ENCODE peak calls at places on chromosomes 1 and 21, in eight cellular contexts. F, U, I, R, A, E, D and L are unnamed samples.

GRCh38 chr1:109892476-109893368 is 17.9 kb upstream of the CSF1 start:
- DNase-seq in F (no peak), U (no peak), I (peak; percentile 47), R (no peak), A (no peak), E (no peak), D (no peak), L (no peak)

GRCh38 chr1:241639040-241639652 is 1.0 kb downstream of the CHML start:
- DNase-seq in F (no peak), U (no peak), I (no peak), R (no peak), A (no peak), E (no peak), D (no peak), L (no peak)

GRCh38 chr21:14766241-14766640 is 220.1 kb upstream of the SAMSN1 start:
- DNase-seq in F (no peak), U (no peak), I (no peak), R (no peak), A (no peak), E (no peak), D (no peak), L (no peak)

GRCh38 chr1:111895456-111895855 is 94.0 kb downstream of the KCND3 start:
- DNase-seq in F (no peak), U (no peak), I (no peak), R (no peak), A (no peak), E (no peak), D (no peak), L (no peak)

GRCh38 chr1:154609398-154610380 is 1.7 kb upstream of the ADAR start:
- DNase-seq in F (peak; percentile 10), U (no peak), I (no peak), R (no peak), A (no peak), E (peak; percentile 36), D (no peak), L (no peak)

GRCh38 chr1:36707221-36707620 is 224.5 kb upstream of the CSF3R start:
- DNase-seq in F (no peak), U (no peak), I (no peak), R (no peak), A (no peak), E (no peak), D (no peak), L (no peak)

GRCh38 chr1:46690931-46691411 is 19.3 kb downstream of the TEX38 start:
- DNase-seq in F (no peak), U (no peak), I (no peak), R (no peak), A (no peak), E (no peak), D (no peak), L (no peak)

GRCh38 chr1:171934664-171935063 is 93.4 kb downstream of the DNM3 start:
- DNase-seq in F (no peak), U (no peak), I (no peak), R (no peak), A (no peak), E (no peak), D (no peak), L (no peak)

GRCh38 chr1:216596298-216596947 is 126.8 kb downstream of the ESRRG start:
- DNase-seq in F (peak; percentile 14), U (no peak), I (no peak), R (no peak), A (no peak), E (no peak), D (no peak), L (no peak)

GRCh38 chr1:64686828-64687724 is 57.8 kb upstream of the RAVER2 start:
- DNase-seq in F (peak; percentile 38), U (peak; percentile 12), I (no peak), R (no peak), A (no peak), E (no peak), D (peak; percentile 24), L (peak; percentile 15)

GRCh38 chr21:26686278-26686677 is 113.2 kb upstream of the CYYR1 start:
- DNase-seq in F (no peak), U (no peak), I (no peak), R (no peak), A (no peak), E (no peak), D (no peak), L (peak; percentile 18)

GRCh38 chr1:31647106-31647505 is 2.4 kb upstream of the PEF1 start:
- DNase-seq in F (no peak), U (no peak), I (no peak), R (no peak), A (no peak), E (no peak), D (peak; percentile 71), L (no peak)

GRCh38 chr1:38872401-38873026 is 634 bp downstream of the MYCBP start:
- DNase-seq in F (peak; percentile 35), U (no peak), I (no peak), R (no peak), A (no peak), E (no peak), D (no peak), L (no peak)

GRCh38 chr1:41868241-41868953 is 50.3 kb downstream of the HIVEP3 start:
- DNase-seq in F (no peak), U (no peak), I (no peak), R (no peak), A (no peak), E (peak; percentile 47), D (no peak), L (no peak)

GRCh38 chr21:41363370-41364270 is 1.8 kb downstream of the MX2 start:
- DNase-seq in F (no peak), U (no peak), I (no peak), R (peak; percentile 82), A (no peak), E (no peak), D (no peak), L (no peak)

GRCh38 chr1:182281541-182281940 is 110.0 kb downstream of the GLUL start:
- DNase-seq in F (no peak), U (no peak), I (no peak), R (no peak), A (no peak), E (no peak), D (no peak), L (no peak)

GRCh38 chr1:84724128-84724860 is 34.0 kb upstream of the SSX2IP start:
- DNase-seq in F (peak; percentile 10), U (no peak), I (no peak), R (no peak), A (no peak), E (no peak), D (no peak), L (no peak)

GRCh38 chr1:157691285-157691920 is 9.2 kb downstream of the FCRL3 start:
- DNase-seq in F (peak; percentile 11), U (no peak), I (no peak), R (no peak), A (no peak), E (no peak), D (peak; percentile 10), L (peak; percentile 33)

GRCh38 chr21:36830041-36830440 is 131.1 kb downstream of the SIM2 start:
- DNase-seq in F (no peak), U (no peak), I (no peak), R (no peak), A (no peak), E (no peak), D (no peak), L (no peak)

GRCh38 chr1:113142791-113143190 is 69.8 kb downstream of the LRIG2 start:
- DNase-seq in F (no peak), U (no peak), I (no peak), R (no peak), A (no peak), E (no peak), D (no peak), L (no peak)

GRCh38 chr1:26169201-26169600 is 438 bp upstream of the C1orf232 start:
- DNase-seq in F (no peak), U (no peak), I (no peak), R (no peak), A (no peak), E (no peak), D (no peak), L (no peak)
- H3K4me3 ChIP-seq in F (no peak overlapping the region), U (peak overlapping the region; percentile 58), I (peak overlapping the region; percentile 66), R (peak overlapping the region; percentile 70), A (peak overlapping the region; percentile 76), E (peak overlapping the region; percentile 24), D (peak overlapping the region; percentile 94), L (peak overlapping the region; percentile 78)

DNA sequence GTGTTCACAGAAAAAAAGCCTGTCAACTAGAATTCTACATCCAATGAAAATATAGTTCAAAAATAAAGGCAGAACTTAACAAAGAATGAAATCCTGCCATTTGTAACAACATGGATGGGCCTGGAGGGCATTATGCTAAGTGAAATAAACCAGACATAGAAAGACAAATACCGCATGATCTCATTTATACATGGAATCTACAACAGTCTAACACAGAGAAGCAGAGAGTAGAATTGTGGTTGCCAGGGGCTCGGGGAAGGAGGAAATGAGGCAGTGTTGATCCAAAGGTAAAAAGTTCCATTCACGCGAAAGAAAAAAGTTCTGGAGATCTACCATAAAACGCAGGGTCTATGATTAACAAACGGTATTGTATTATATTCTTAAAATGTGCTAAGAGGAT is 282.6 kb downstream of the MRPL39 start:
- DNase-seq in F (no peak), U (no peak), I (no peak), R (no peak), A (no peak), E (no peak), D (no peak), L (no peak)
- TF ChIP-seq CTCF in F (no peak), U (no peak), I (no peak), R (no peak), A (no peak), E (no peak), D (no peak), L (no peak)

DNA sequence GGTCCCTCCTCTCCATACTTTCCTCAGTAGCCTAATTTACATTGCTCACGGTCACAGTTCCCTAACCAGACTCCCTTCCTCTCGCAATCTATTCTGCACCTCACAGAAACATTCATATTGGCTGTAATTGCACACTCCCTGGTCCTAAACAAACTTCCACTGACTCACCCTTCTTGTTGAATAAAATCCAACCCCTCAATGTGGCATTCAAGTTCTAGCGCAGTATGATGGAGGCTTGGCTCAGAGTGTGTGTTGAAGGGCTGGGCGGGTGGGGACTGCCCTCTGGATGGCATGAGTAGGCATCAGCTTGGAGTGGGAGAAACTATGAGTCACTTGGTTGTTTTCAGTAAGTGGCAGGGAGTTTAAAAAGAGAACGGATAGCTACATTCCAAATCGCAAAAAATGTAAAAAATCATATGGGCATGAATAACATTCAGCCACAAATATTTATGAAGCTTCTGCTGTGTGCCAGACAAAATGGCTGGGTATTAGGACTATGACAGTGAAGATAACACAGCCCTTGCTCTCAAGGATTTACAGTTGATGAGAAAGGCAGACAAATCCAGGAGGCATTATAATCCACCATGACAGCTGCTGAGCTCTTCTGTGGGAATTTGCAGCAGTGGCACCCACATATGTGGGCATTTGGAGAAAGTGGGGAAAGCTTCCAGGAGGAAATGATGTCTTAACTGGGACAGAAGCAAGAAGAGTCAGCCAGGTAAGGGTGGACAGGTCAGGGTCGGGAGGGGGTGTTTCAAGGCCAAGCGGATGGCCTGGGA is 42.2 kb upstream of the LYST start:
- DNase-seq in F (no peak), U (no peak), I (no peak), R (no peak), A (no peak), E (no peak), D (peak; percentile 82), L (no peak)
- H3K4me3 ChIP-seq in F (no peak overlapping the region), U (no peak overlapping the region), I (no peak overlapping the region), R (no peak overlapping the region), A (no peak overlapping the region), E (no peak overlapping the region), D (no peak overlapping the region), L (no peak overlapping the region)

DNA sequence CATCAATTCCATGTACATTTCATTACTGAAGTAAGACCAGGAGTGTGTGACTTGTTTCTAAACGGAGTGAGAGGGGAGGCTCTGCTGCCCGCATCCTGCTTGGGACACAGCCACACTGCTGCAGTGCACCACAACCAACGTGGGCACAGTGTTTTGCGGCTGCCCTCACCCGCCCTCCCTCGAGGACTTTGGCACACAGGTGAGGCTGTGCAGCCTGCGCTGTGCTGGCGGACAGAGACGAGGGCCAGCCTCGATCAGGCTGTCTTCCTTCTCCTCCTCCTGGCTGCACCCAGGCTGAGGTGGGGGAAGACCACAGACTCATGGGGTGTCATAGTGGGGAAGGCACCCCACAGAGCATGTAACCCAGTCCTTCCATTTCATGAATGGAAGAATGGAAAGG is 31.0 kb upstream of the H6PD start:
- DNase-seq in F (no peak), U (no peak), I (no peak), R (no peak), A (no peak), E (no peak), D (no peak), L (no peak)
- TF ChIP-seq CTCF in F (no peak), U (no peak), I (no peak), R (no peak), A (no peak), E (no peak), D (no peak), L (no peak)